ENCODE peak calls at places on chromosomes 12 and 14, in four cellular contexts. Q is smooth muscle cell of the brain vasculature, T is adrenal gland, Y is NCI-H345. L is an unnamed sample.

GRCh38 chr12:29278673-29279420 is 102.1 kb downstream of the ERGIC2 start:
- DNase-seq in Q (no peak), T (no peak), Y (no peak), L (no peak)

GRCh38 chr14:104895207-104895785 is 29.4 kb upstream of the PLD4 start:
- DNase-seq in Y (no peak), T (no peak), Q (no peak), L (no peak)

GRCh38 chr12:76199808-76200207 is 115.3 kb upstream of the NAP1L1 start:
- DNase-seq in T (no peak), Q (peak), Y (no peak), L (peak)

GRCh38 chr14:67503331-67503730 is 14.8 kb upstream of the TMEM229B start:
- DNase-seq in Q (no peak), T (no peak), Y (no peak), L (no peak)

GRCh38 chr14:52363969-52364368 is 49.9 kb downstream of the PTGER2 start:
- DNase-seq in Q (no peak), Y (no peak), T (no peak), L (no peak)

GRCh38 chr14:21768116-21768874 is 94.7 kb upstream of the OR4E1 start:
- DNase-seq in T (no peak), Q (no peak), Y (peak), L (peak)

GRCh38 chr12:123010681-123011080 is 30.2 kb downstream of the ARL6IP4 start:
- DNase-seq in Y (no peak), Q (no peak), T (no peak), L (no peak)

GRCh38 chr14:93902619-93903307 is 24.4 kb upstream of the FAM181A start:
- DNase-seq in Y (no peak), T (no peak), Q (no peak), L (no peak)

GRCh38 chr12:115294443-115295133 is 610.6 kb upstream of the TBX3 start:
- DNase-seq in Y (no peak), T (no peak), Q (no peak), L (no peak)

GRCh38 chr14:24692382-24693352 is 58.7 kb upstream of the GZMB start:
- DNase-seq in Q (no peak), T (no peak), Y (no peak), L (no peak)

GRCh38 chr12:4809013-4809448 is 88.8 kb downstream of the GALNT8 start:
- DNase-seq in T (peak), Q (no peak), Y (peak), L (no peak)

L was measured in lung microvascular endothelial cell.